ENCODE peak calls at places on chromosomes 7 and 10, in four cellular contexts. F, J, S and B are unnamed samples.

GRCh38 chr7:24830440-24831050 is 73.3 kb upstream of the GSDME start:
- DNase-seq in F (no peak), J (no peak), S (no peak), B (no peak)

GRCh38 chr7:95391761-95392160 is 4.4 kb downstream of the PON3 start:
- DNase-seq in F (no peak), J (no peak), S (no peak), B (no peak)

GRCh38 chr7:19215421-19215820 is 70.2 kb upstream of the FERD3L start:
- DNase-seq in F (no peak), J (no peak), S (no peak), B (no peak)

GRCh38 chr10:69757553-69758309 is 44.0 kb upstream of the COL13A1 start:
- DNase-seq in F (no peak), J (no peak), S (no peak), B (no peak)

GRCh38 chr10:78185693-78186055 is 152.0 kb downstream of the RPS24 start:
- DNase-seq in F (no peak), J (no peak), S (no peak), B (no peak)

GRCh38 chr10:6204341-6205191 is 1.8 kb downstream of the PFKFB3 start:
- DNase-seq in F (peak; percentile 62), J (no peak), S (peak; percentile 32), B (no peak)

GRCh38 chr10:75043256-75044121 is 68.0 kb upstream of the SAMD8 start:
- DNase-seq in F (no peak), J (no peak), S (no peak), B (no peak)

GRCh38 chr7:4734587-4735365 is 40.6 kb upstream of the AP5Z1 start:
- DNase-seq in F (no peak), J (no peak), S (no peak), B (no peak)

GRCh38 chr7:1855396-1856160 is 185.5 kb downstream of the ELFN1 start:
- DNase-seq in F (no peak), J (peak; percentile 67), S (peak; percentile 3), B (no peak)

GRCh38 chr7:8490391-8490790 is 57.0 kb downstream of the NXPH1 start:
- DNase-seq in F (no peak), J (no peak), S (no peak), B (no peak)

GRCh38 chr10:43204943-43205671 is 61.8 kb downstream of the RASGEF1A start:
- DNase-seq in F (peak; percentile 81), J (peak; percentile 82), S (peak; percentile 38), B (no peak)

GRCh38 chr10:90856964-90857634 is 740 bp downstream of the HTR7 start:
- DNase-seq in F (no peak), J (no peak), S (no peak), B (no peak)

GRCh38 chr7:91291902-91292301 is 27.7 kb downstream of the FZD1 start:
- DNase-seq in F (no peak), J (no peak), S (no peak), B (no peak)

GRCh38 chr10:58157076-58157766 is 110.5 kb downstream of the IPMK start:
- DNase-seq in F (peak; percentile 47), J (no peak), S (no peak), B (no peak)

GRCh38 chr7:112701456-112701855 is 88.7 kb downstream of the TMEM168 start:
- DNase-seq in F (no peak), J (no peak), S (peak; percentile 82), B (no peak)

GRCh38 chr10:36171546-36171945 is 529.5 kb upstream of the FZD8 start:
- DNase-seq in F (no peak), J (no peak), S (no peak), B (no peak)

GRCh38 chr10:72086466-72087391 is 1.6 kb downstream of the SPOCK2 start:
- DNase-seq in F (no peak), J (peak; percentile 75), S (peak; percentile 65), B (no peak)

GRCh38 chr10:59830601-59831259 is 75.6 kb downstream of the CCDC6 start:
- DNase-seq in F (peak; percentile 60), J (no peak), S (peak; percentile 46), B (no peak)

GRCh38 chr7:146285418-146285817 is 168.8 kb downstream of the CNTNAP2 start:
- DNase-seq in F (no peak), J (no peak), S (no peak), B (no peak)

GRCh38 chr7:46007990-46008643 is 87.0 kb upstream of the IGFBP3 start:
- DNase-seq in F (peak; percentile 45), J (no peak), S (no peak), B (peak; percentile 81)

GRCh38 chr10:34802692-34803091 is 12.4 kb downstream of the PARD3 start:
- DNase-seq in F (no peak), J (no peak), S (no peak), B (no peak)

GRCh38 chr7:81167934-81168333 is 249.1 kb upstream of the SEMA3C start:
- DNase-seq in F (no peak), J (no peak), S (no peak), B (no peak)

GRCh38 chr10:59648711-59649201 is 60.9 kb downstream of the SLC16A9 start:
- DNase-seq in F (no peak), J (no peak), S (no peak), B (no peak)

GRCh38 chr10:80473692-80474596 is 19.8 kb downstream of the TSPAN14 start:
- DNase-seq in F (no peak), J (no peak), S (no peak), B (no peak)

GRCh38 chr10:8568401-8568800 is 513.9 kb downstream of the GATA3 start:
- DNase-seq in F (no peak), J (no peak), S (no peak), B (no peak)

GRCh38 chr10:75040576-75040975 is 70.9 kb upstream of the SAMD8 start:
- DNase-seq in F (no peak), J (no peak), S (no peak), B (no peak)

GRCh38 chr7:2820508-2820934 is 23.6 kb downstream of the GNA12 start:
- DNase-seq in F (peak; percentile 72), J (no peak), S (peak; percentile 62), B (no peak)

GRCh38 chr7:101746311-101746710 is 71.1 kb upstream of the CUX1 start:
- DNase-seq in F (no peak), J (no peak), S (no peak), B (no peak)

DNA sequence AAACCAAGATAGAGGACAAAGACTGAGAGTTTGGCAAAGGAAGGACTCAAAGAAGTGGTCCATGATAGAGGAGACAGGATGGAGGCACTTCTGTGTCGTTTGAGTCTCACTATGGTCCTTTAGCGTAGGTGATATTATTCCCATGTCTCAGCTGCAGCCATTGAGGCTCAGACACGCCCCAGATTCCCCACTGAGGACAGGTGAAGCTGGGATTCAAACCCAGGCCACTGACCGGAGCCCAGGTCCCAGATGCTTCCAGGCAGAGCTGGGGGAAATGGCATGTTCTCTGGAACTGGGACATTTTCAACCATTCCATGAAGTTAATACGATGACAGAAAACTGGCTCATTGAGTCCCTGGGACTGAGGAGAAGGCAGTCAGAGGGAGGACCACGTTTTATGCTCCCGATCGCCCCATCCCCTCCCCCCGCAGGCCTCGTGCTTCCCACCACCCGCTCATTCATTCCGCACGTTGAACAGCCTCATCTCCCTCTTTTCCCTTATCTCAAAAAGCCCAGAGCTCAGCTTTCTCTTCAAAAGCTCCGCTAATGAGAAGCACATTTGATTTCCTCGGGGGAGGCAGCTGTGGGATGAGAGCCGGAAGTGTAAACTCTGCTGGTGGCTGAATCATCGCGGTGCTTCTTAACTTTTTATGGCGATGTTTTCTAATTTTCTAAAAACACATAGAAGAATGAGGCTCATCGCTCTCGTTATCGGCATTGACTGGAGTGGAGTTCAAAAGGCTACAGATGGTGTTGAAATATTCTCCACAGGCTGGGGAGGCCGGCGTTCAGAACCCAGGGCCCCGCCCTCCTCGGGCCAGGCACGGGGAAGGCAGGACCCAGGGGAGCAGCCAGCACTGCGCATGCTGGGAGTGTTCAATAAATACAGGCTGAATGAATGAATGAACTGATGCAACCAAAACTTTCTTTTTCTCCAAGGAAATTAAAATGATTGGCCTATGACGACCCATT is 64.0 kb downstream of the OAT start:
- DNase-seq in F (peak; percentile 27), J (no peak), S (peak; percentile 33), B (no peak)
- H3K4me3 ChIP-seq in F (peak overlapping the region; percentile 25), J (peak overlapping the region; percentile 31), S (no peak overlapping the region), B (peak overlapping the region; percentile 39)

DNA sequence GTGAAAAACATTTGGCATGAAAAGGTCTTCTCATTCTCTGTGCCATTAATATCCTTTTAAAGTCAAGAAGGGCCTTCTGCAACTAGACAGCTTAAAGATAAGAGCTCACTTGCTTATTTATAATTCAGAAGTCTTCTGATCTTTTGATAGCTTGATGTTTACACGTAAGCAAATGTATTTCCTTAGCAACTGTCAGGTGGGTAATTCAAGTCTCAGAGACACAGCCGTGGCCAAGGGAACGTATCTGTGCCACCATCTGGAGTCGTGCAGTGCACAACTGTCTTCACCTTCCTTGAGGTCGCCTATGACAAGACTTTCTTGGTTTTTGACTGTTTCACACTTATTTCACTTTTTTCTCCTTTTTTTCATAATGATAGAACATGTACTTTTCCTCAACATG is 4.0 kb upstream of the NEBL start:
- DNase-seq in F (no peak), J (no peak), S (no peak), B (no peak)
- TF ChIP-seq EP300 in F (no peak), J (no peak), S (no peak), B (no peak)

DNA sequence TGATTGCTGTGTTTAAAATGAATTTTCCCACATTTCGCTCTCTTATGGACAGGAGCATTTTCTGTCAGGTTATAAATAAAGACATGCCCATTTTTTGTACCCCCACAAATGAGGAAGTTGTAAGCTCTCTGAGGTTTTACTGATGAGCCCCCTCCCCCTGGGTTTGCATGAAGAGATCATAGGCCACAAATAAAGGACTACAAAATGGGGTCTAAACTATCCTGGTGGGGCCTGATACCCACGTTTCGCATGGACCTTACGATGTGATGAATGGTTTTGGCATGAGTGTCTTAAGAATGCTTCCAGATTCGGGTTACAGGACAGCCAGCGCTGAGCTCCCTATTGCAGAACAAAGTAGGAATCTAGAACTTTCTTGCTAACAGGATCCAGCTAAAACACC is 5.8 kb downstream of the IKZF1 start:
- DNase-seq in F (no peak), J (no peak), S (no peak), B (no peak)
- H3K4me3 ChIP-seq in F (no peak overlapping the region), J (no peak overlapping the region), S (no peak overlapping the region), B (no peak overlapping the region)

DNA sequence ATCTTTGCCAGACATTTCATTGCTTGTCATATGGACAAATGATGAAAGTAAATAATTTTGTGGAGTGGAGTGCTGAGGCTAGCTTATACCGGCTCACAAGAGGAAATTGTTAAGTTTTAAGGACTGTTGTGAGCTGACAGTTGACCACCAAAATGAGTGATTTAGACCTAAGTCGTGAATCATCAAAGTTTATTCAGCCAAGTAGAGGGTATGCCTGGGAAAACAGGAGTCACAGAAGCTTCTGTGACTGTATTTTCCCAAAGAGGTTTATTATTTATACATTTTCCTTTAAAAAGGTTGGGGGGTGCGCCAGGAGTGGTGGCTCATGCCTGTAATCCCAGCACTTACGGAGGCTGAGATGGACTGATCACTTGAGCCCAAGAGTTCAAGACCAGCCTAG is 21.8 kb downstream of the MRPS24 start:
- DNase-seq in F (no peak), J (no peak), S (no peak), B (no peak)
- TF ChIP-seq EP300 in F (no peak), J (no peak), S (no peak), B (no peak)